ENCODE peak calls at places on chromosome 9, in nine cellular contexts. One of them, this sample, is unnamed.
A peak's percentile ranks its signal among the peaks of the same experiment; 100 is the strongest.

GRCh38 chr9:88658311-88658822 is 123.4 kb downstream of the NXNL2 start:
- DNase-seq in GM18507: no peak
- DNase-seq in HTR-8/SVneo: no peak
- DNase-seq in mammary epithelial cell: peak; percentile 69
- DNase-seq in germinal center: no peak
- DNase-seq in activated naive CD4-positive, alpha-beta T cell treated with Interleukin-2 at 50 U/mL for 16 hours: no peak
- DNase-seq in kidney: peak; percentile 68
- DNase-seq in HT1080: no peak
- DNase-seq in lower leg skin: no peak
- DNase-seq in this sample: no peak

GRCh38 chr9:3992924-3993323 is 306.9 kb downstream of the GLIS3 start:
- DNase-seq in HTR-8/SVneo: no peak
- DNase-seq in GM18507: no peak
- DNase-seq in mammary epithelial cell: no peak
- DNase-seq in kidney: no peak
- DNase-seq in germinal center: no peak
- DNase-seq in HT1080: peak; percentile 27
- DNase-seq in lower leg skin: no peak
- DNase-seq in activated naive CD4-positive, alpha-beta T cell treated with Interleukin-2 at 50 U/mL for 16 hours: no peak
- DNase-seq in this sample: no peak

GRCh38 chr9:128245293-128246151 is 30.3 kb downstream of the GOLGA2 start:
- DNase-seq in HTR-8/SVneo: peak; percentile 26
- DNase-seq in GM18507: no peak
- DNase-seq in mammary epithelial cell: no peak
- DNase-seq in germinal center: no peak
- DNase-seq in HT1080: peak; percentile 77
- DNase-seq in activated naive CD4-positive, alpha-beta T cell treated with Interleukin-2 at 50 U/mL for 16 hours: no peak
- DNase-seq in lower leg skin: peak; percentile 89
- DNase-seq in kidney: peak; percentile 79
- DNase-seq in this sample: no peak

GRCh38 chr9:107360098-107360497 is 77.0 kb downstream of the RAD23B start:
- DNase-seq in germinal center: no peak
- DNase-seq in HT1080: no peak
- DNase-seq in GM18507: no peak
- DNase-seq in lower leg skin: no peak
- DNase-seq in mammary epithelial cell: no peak
- DNase-seq in activated naive CD4-positive, alpha-beta T cell treated with Interleukin-2 at 50 U/mL for 16 hours: no peak
- DNase-seq in kidney: no peak
- DNase-seq in HTR-8/SVneo: no peak
- DNase-seq in this sample: no peak

GRCh38 chr9:126275386-126276001 is 51.1 kb upstream of the MVB12B start:
- DNase-seq in GM18507: no peak
- DNase-seq in lower leg skin: no peak
- DNase-seq in HTR-8/SVneo: no peak
- DNase-seq in germinal center: no peak
- DNase-seq in kidney: no peak
- DNase-seq in activated naive CD4-positive, alpha-beta T cell treated with Interleukin-2 at 50 U/mL for 16 hours: no peak
- DNase-seq in HT1080: no peak
- DNase-seq in mammary epithelial cell: no peak
- DNase-seq in this sample: no peak

GRCh38 chr9:102499468-102499867 is 495.7 kb upstream of the CYLC2 start:
- DNase-seq in GM18507: no peak
- DNase-seq in HTR-8/SVneo: no peak
- DNase-seq in germinal center: no peak
- DNase-seq in activated naive CD4-positive, alpha-beta T cell treated with Interleukin-2 at 50 U/mL for 16 hours: no peak
- DNase-seq in HT1080: peak; percentile 90
- DNase-seq in lower leg skin: no peak
- DNase-seq in mammary epithelial cell: no peak
- DNase-seq in kidney: no peak
- DNase-seq in this sample: no peak

GRCh38 chr9:21906878-21907277 is 87.3 kb downstream of the CDKN2A start:
- DNase-seq in activated naive CD4-positive, alpha-beta T cell treated with Interleukin-2 at 50 U/mL for 16 hours: no peak
- DNase-seq in HTR-8/SVneo: no peak
- DNase-seq in GM18507: no peak
- DNase-seq in germinal center: no peak
- DNase-seq in lower leg skin: no peak
- DNase-seq in mammary epithelial cell: no peak
- DNase-seq in kidney: no peak
- DNase-seq in HT1080: no peak
- DNase-seq in this sample: no peak

GRCh38 chr9:27310582-27310981 is 13.6 kb upstream of the EQTN start:
- DNase-seq in mammary epithelial cell: no peak
- DNase-seq in kidney: no peak
- DNase-seq in lower leg skin: no peak
- DNase-seq in germinal center: no peak
- DNase-seq in HTR-8/SVneo: no peak
- DNase-seq in activated naive CD4-positive, alpha-beta T cell treated with Interleukin-2 at 50 U/mL for 16 hours: no peak
- DNase-seq in GM18507: no peak
- DNase-seq in HT1080: no peak
- DNase-seq in this sample: no peak

GRCh38 chr9:107548298-107549142 is 59.0 kb upstream of the KLF4 start:
- DNase-seq in HT1080: peak; percentile 87
- DNase-seq in activated naive CD4-positive, alpha-beta T cell treated with Interleukin-2 at 50 U/mL for 16 hours: no peak
- DNase-seq in kidney: no peak
- DNase-seq in germinal center: no peak
- DNase-seq in lower leg skin: no peak
- DNase-seq in HTR-8/SVneo: peak; percentile 53
- DNase-seq in GM18507: no peak
- DNase-seq in mammary epithelial cell: peak; percentile 86
- DNase-seq in this sample: peak; percentile 69

GRCh38 chr9:78828521-78828920 is 531.6 kb downstream of the PSAT1 start:
- DNase-seq in GM18507: no peak
- DNase-seq in mammary epithelial cell: no peak
- DNase-seq in lower leg skin: no peak
- DNase-seq in activated naive CD4-positive, alpha-beta T cell treated with Interleukin-2 at 50 U/mL for 16 hours: no peak
- DNase-seq in kidney: no peak
- DNase-seq in HTR-8/SVneo: no peak
- DNase-seq in germinal center: no peak
- DNase-seq in HT1080: no peak
- DNase-seq in this sample: no peak

GRCh38 chr9:17068671-17069070 is 66.2 kb upstream of the CNTLN start:
- DNase-seq in lower leg skin: no peak
- DNase-seq in kidney: no peak
- DNase-seq in germinal center: no peak
- DNase-seq in HTR-8/SVneo: no peak
- DNase-seq in GM18507: no peak
- DNase-seq in HT1080: no peak
- DNase-seq in mammary epithelial cell: no peak
- DNase-seq in activated naive CD4-positive, alpha-beta T cell treated with Interleukin-2 at 50 U/mL for 16 hours: no peak
- DNase-seq in this sample: no peak

GRCh38 chr9:126052791-126053190 is 273.8 kb upstream of the MVB12B start:
- DNase-seq in HT1080: no peak
- DNase-seq in activated naive CD4-positive, alpha-beta T cell treated with Interleukin-2 at 50 U/mL for 16 hours: no peak
- DNase-seq in lower leg skin: no peak
- DNase-seq in germinal center: no peak
- DNase-seq in GM18507: no peak
- DNase-seq in kidney: peak; percentile 17
- DNase-seq in mammary epithelial cell: no peak
- DNase-seq in HTR-8/SVneo: no peak
- DNase-seq in this sample: no peak

GRCh38 chr9:93020785-93021670 is 37.5 kb upstream of the SUSD3 start:
- DNase-seq in GM18507: no peak
- DNase-seq in mammary epithelial cell: no peak
- DNase-seq in kidney: no peak
- DNase-seq in activated naive CD4-positive, alpha-beta T cell treated with Interleukin-2 at 50 U/mL for 16 hours: peak; percentile 61
- DNase-seq in HTR-8/SVneo: no peak
- DNase-seq in HT1080: peak; percentile 6
- DNase-seq in lower leg skin: no peak
- DNase-seq in germinal center: no peak
- DNase-seq in this sample: peak; percentile 12

GRCh38 chr9:88092699-88093359 is 45.4 kb downstream of the SPATA31C2 start:
- DNase-seq in HT1080: no peak
- DNase-seq in lower leg skin: no peak
- DNase-seq in germinal center: no peak
- DNase-seq in GM18507: no peak
- DNase-seq in mammary epithelial cell: no peak
- DNase-seq in HTR-8/SVneo: no peak
- DNase-seq in activated naive CD4-positive, alpha-beta T cell treated with Interleukin-2 at 50 U/mL for 16 hours: no peak
- DNase-seq in kidney: no peak
- DNase-seq in this sample: no peak

GRCh38 chr9:68795411-68795810 is 90.4 kb downstream of the PIP5K1B start:
- DNase-seq in kidney: no peak
- DNase-seq in GM18507: no peak
- DNase-seq in HTR-8/SVneo: no peak
- DNase-seq in germinal center: no peak
- DNase-seq in lower leg skin: no peak
- DNase-seq in HT1080: no peak
- DNase-seq in mammary epithelial cell: no peak
- DNase-seq in activated naive CD4-positive, alpha-beta T cell treated with Interleukin-2 at 50 U/mL for 16 hours: no peak
- DNase-seq in this sample: no peak

GRCh38 chr9:122941560-122942234 is 877 bp downstream of the RABGAP1 start:
- DNase-seq in HT1080: no peak
- DNase-seq in kidney: no peak
- DNase-seq in mammary epithelial cell: peak; percentile 58
- DNase-seq in lower leg skin: no peak
- DNase-seq in GM18507: no peak
- DNase-seq in HTR-8/SVneo: peak; percentile 15
- DNase-seq in germinal center: no peak
- DNase-seq in activated naive CD4-positive, alpha-beta T cell treated with Interleukin-2 at 50 U/mL for 16 hours: no peak
- DNase-seq in this sample: no peak

GRCh38 chr9:94826044-94826443 is 99.5 kb downstream of the AOPEP start:
- DNase-seq in HTR-8/SVneo: no peak
- DNase-seq in germinal center: no peak
- DNase-seq in activated naive CD4-positive, alpha-beta T cell treated with Interleukin-2 at 50 U/mL for 16 hours: no peak
- DNase-seq in lower leg skin: no peak
- DNase-seq in mammary epithelial cell: no peak
- DNase-seq in kidney: no peak
- DNase-seq in GM18507: no peak
- DNase-seq in HT1080: no peak
- DNase-seq in this sample: peak; percentile 76

GRCh38 chr9:91486699-91487497 is 63.3 kb upstream of the NFIL3 start:
- DNase-seq in lower leg skin: no peak
- DNase-seq in germinal center: no peak
- DNase-seq in GM18507: no peak
- DNase-seq in HTR-8/SVneo: peak; percentile 24
- DNase-seq in kidney: no peak
- DNase-seq in mammary epithelial cell: no peak
- DNase-seq in activated naive CD4-positive, alpha-beta T cell treated with Interleukin-2 at 50 U/mL for 16 hours: no peak
- DNase-seq in HT1080: peak; percentile 36
- DNase-seq in this sample: no peak

GRCh38 chr9:76415154-76415553 is 20.9 kb upstream of the RFK start:
- DNase-seq in GM18507: no peak
- DNase-seq in mammary epithelial cell: no peak
- DNase-seq in lower leg skin: no peak
- DNase-seq in kidney: no peak
- DNase-seq in germinal center: no peak
- DNase-seq in HT1080: peak; percentile 62
- DNase-seq in activated naive CD4-positive, alpha-beta T cell treated with Interleukin-2 at 50 U/mL for 16 hours: no peak
- DNase-seq in HTR-8/SVneo: no peak
- DNase-seq in this sample: no peak

GRCh38 chr9:134057751-134058701 is 9.8 kb downstream of the BRD3 start:
- DNase-seq in kidney: peak; percentile 76
- DNase-seq in activated naive CD4-positive, alpha-beta T cell treated with Interleukin-2 at 50 U/mL for 16 hours: no peak
- DNase-seq in HTR-8/SVneo: no peak
- DNase-seq in GM18507: no peak
- DNase-seq in mammary epithelial cell: no peak
- DNase-seq in HT1080: no peak
- DNase-seq in germinal center: no peak
- DNase-seq in lower leg skin: peak; percentile 72
- DNase-seq in this sample: no peak

GRCh38 chr9:37209431-37210386 is 89.3 kb downstream of the ZCCHC7 start:
- DNase-seq in activated naive CD4-positive, alpha-beta T cell treated with Interleukin-2 at 50 U/mL for 16 hours: no peak
- DNase-seq in HTR-8/SVneo: no peak
- DNase-seq in mammary epithelial cell: no peak
- DNase-seq in lower leg skin: no peak
- DNase-seq in kidney: no peak
- DNase-seq in germinal center: no peak
- DNase-seq in HT1080: no peak
- DNase-seq in GM18507: no peak
- DNase-seq in this sample: no peak

GRCh38 chr9:74236857-74237256 is 260.3 kb upstream of the RORB start:
- DNase-seq in lower leg skin: no peak
- DNase-seq in GM18507: no peak
- DNase-seq in HTR-8/SVneo: no peak
- DNase-seq in kidney: no peak
- DNase-seq in mammary epithelial cell: no peak
- DNase-seq in germinal center: no peak
- DNase-seq in HT1080: no peak
- DNase-seq in activated naive CD4-positive, alpha-beta T cell treated with Interleukin-2 at 50 U/mL for 16 hours: no peak
- DNase-seq in this sample: no peak

GRCh38 chr9:98391406-98391805 is 136.0 kb upstream of the TBC1D2 start:
- DNase-seq in mammary epithelial cell: no peak
- DNase-seq in kidney: no peak
- DNase-seq in germinal center: no peak
- DNase-seq in GM18507: no peak
- DNase-seq in HT1080: peak; percentile 16
- DNase-seq in HTR-8/SVneo: no peak
- DNase-seq in lower leg skin: no peak
- DNase-seq in activated naive CD4-positive, alpha-beta T cell treated with Interleukin-2 at 50 U/mL for 16 hours: no peak
- DNase-seq in this sample: no peak

GRCh38 chr9:99391937-99392574 is 170.0 kb downstream of the SEC61B start:
- DNase-seq in HTR-8/SVneo: no peak
- DNase-seq in activated naive CD4-positive, alpha-beta T cell treated with Interleukin-2 at 50 U/mL for 16 hours: no peak
- DNase-seq in kidney: no peak
- DNase-seq in germinal center: no peak
- DNase-seq in GM18507: no peak
- DNase-seq in HT1080: no peak
- DNase-seq in lower leg skin: no peak
- DNase-seq in mammary epithelial cell: no peak
- DNase-seq in this sample: no peak